ENCODE peak calls at places on chromosome 11, in ten cellular contexts. O is Peyer's patch, M is pancreas, S is lower leg skin, Q is heart left ventricle, R is dorsolateral prefrontal cortex, L is A549, C is AG04450, D is mucosa of descending colon, Z is sigmoid colon. G is an unnamed sample.

GRCh38 chr11:72354356-72355115 is 79.8 kb downstream of the CLPB start:
- DNase-seq in R (no peak), L (peak), Z (no peak), O (no peak), M (no peak), Q (no peak), D (no peak), S (no peak), C (no peak), G (no peak)

GRCh38 chr11:12137938-12138731 is 27.7 kb downstream of the MICAL2 start:
- DNase-seq in S (no peak), C (peak), L (no peak), M (no peak), Z (peak), D (no peak), Q (no peak), O (no peak), R (peak), G (peak)

GRCh38 chr11:103499710-103500340 is 390.6 kb downstream of the DYNC2H1 start:
- DNase-seq in Q (no peak), L (no peak), M (no peak), O (no peak), D (no peak), S (no peak), C (no peak), Z (no peak), R (no peak), G (peak)

GRCh38 chr11:2211113-2211971 is 39.7 kb upstream of the TH start:
- DNase-seq in S (peak), R (no peak), L (no peak), Q (peak), D (peak), O (peak), Z (peak), M (peak), C (no peak), G (no peak)

GRCh38 chr11:15143855-15144254 is 29.1 kb downstream of the INSC start:
- DNase-seq in Q (no peak), L (no peak), R (no peak), Z (no peak), M (no peak), S (no peak), C (no peak), D (no peak), O (no peak), G (no peak)

GRCh38 chr11:46381836-46382643 is 571 bp downstream of the MDK start:
- DNase-seq in O (peak), Z (peak), M (no peak), S (no peak), C (no peak), Q (no peak), D (no peak), L (no peak), R (no peak), G (no peak)

GRCh38 chr11:86408845-86409244 is 34.2 kb downstream of the CCDC81 start:
- DNase-seq in D (no peak), Z (no peak), L (peak), Q (no peak), R (no peak), C (no peak), M (no peak), S (no peak), O (no peak), G (peak)

GRCh38 chr11:74460065-74460464 is 7.3 kb downstream of the KCNE3 start:
- DNase-seq in Q (no peak), R (no peak), Z (no peak), M (no peak), L (no peak), C (no peak), O (no peak), S (no peak), D (no peak), G (no peak)

GRCh38 chr11:71183878-71184277 is 68.5 kb downstream of the SHANK2 start:
- DNase-seq in R (no peak), Z (peak), S (peak), C (no peak), O (no peak), M (no peak), D (no peak), Q (no peak), L (no peak), G (no peak)

GRCh38 chr11:68429661-68430060 is 30.9 kb upstream of the PPP6R3 start:
- DNase-seq in Z (no peak), D (no peak), R (no peak), Q (no peak), C (no peak), M (no peak), O (no peak), S (no peak), L (no peak), G (no peak)

GRCh38 chr11:78138694-78139421 is 568 bp downstream of the ALG8 start:
- DNase-seq in S (peak), Q (no peak), L (peak), D (no peak), R (no peak), C (no peak), O (no peak), Z (no peak), M (no peak), G (peak)

GRCh38 chr11:132586801-132587200 is 945.5 kb downstream of the OPCML start:
- DNase-seq in Z (no peak), O (no peak), L (no peak), D (no peak), R (no peak), M (no peak), S (no peak), Q (no peak), C (peak), G (peak)

GRCh38 chr11:63882555-63883242 is 34.3 kb downstream of the RCOR2 start:
- DNase-seq in R (peak), D (no peak), C (no peak), M (peak), O (no peak), L (no peak), Q (peak), S (no peak), Z (no peak), G (no peak)

GRCh38 chr11:44506375-44507016 is 59.0 kb upstream of the CD82 start:
- DNase-seq in S (no peak), Z (peak), C (no peak), R (no peak), D (no peak), M (no peak), O (no peak), L (no peak), Q (no peak), G (peak)

GRCh38 chr11:75270896-75271415 is 30.4 kb downstream of the TPBGL start:
- DNase-seq in Z (peak), C (no peak), S (peak), Q (no peak), L (peak), M (no peak), D (no peak), O (no peak), R (no peak), G (peak)

GRCh38 chr11:33125611-33126010 is 35.7 kb downstream of the CSTF3 start:
- DNase-seq in D (no peak), S (no peak), C (no peak), O (no peak), R (no peak), M (no peak), Z (no peak), L (no peak), Q (no peak), G (no peak)

GRCh38 chr11:122592641-122593040 is 62.9 kb upstream of the UBASH3B start:
- DNase-seq in C (no peak), R (no peak), Q (no peak), Z (no peak), L (no peak), S (no peak), M (peak), O (no peak), D (no peak), G (no peak)

GRCh38 chr11:114296190-114296978 is at the start of gene NNMT:
- DNase-seq in L (no peak), C (peak), Z (peak), O (no peak), D (peak), M (peak), S (peak), R (peak), Q (peak), G (peak)

GRCh38 chr11:68550485-68550817 is 89.9 kb downstream of the PPP6R3 start:
- DNase-seq in L (no peak), O (no peak), C (no peak), Z (no peak), Q (peak), M (no peak), D (no peak), S (no peak), R (no peak), G (no peak)

GRCh38 chr11:36750349-36750748 is 152.3 kb upstream of the RAG2 start:
- DNase-seq in Z (no peak), O (no peak), C (no peak), D (no peak), L (no peak), S (no peak), R (no peak), Q (no peak), M (no peak), G (no peak)

GRCh38 chr11:21465203-21465602 is 727.7 kb upstream of the ANO5 start:
- DNase-seq in S (no peak), C (no peak), Q (no peak), R (no peak), D (no peak), Z (no peak), L (no peak), M (no peak), O (no peak), G (no peak)
- TF ChIP-seq CTCF in S (no peak), C (no peak), Q (no peak), R (no peak), D (no peak), Z (no peak), L (no peak), M (no peak), O (no peak), G (no peak)

GRCh38 chr11:93736129-93736528 is 5.2 kb downstream of the TAF1D start:
- DNase-seq in L (no peak), O (no peak), D (no peak), C (no peak), Q (no peak), M (no peak), S (no peak), Z (no peak), R (no peak), G (no peak)
- H3K4me3 ChIP-seq in L (peak), O (no peak), D (no peak), C (no peak), Q (no peak), M (no peak), S (no peak), Z (no peak), R (no peak), G (no peak)

DNA sequence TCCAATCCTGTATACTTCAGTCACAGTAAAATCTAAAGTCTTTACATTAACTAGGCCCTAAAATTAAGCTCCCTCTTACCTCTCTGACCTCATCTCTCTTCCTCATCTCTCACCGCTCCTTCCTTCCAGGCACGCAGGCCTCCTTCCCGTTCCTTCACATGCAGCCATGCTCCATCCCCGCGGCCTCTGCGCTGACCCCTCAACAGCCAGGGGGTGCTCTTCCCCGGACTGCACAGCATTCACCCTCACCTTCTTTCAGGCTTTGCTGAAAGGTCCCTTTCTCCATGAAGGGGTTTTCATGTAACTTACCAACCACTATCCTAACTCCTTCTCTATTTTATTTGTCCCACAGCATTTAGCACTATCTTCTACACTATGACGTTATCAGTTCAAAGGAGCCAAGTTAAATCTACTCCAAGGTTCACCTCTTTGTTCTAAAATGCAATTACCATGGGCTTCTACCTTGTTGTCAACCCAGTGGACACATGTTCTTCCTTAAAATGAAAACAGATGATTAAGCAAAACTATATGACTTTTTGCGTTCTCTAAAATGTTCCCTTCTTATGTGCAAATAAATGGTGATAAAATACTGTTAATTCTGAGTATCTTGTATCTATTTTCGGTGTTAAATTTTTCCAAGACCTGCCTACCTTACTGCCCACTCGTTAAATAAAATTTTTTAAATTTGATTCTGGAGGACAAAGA is 57.8 kb upstream of the APOA1 start:
- DNase-seq in R (no peak), M (no peak), O (no peak), Q (peak), S (peak), L (no peak), C (no peak), D (no peak), Z (peak), G (peak)
- TF ChIP-seq CTCF in R (peak), M (no peak), O (peak), Q (peak), S (no peak), L (no peak), C (peak), D (no peak), Z (peak), G (peak)

DNA sequence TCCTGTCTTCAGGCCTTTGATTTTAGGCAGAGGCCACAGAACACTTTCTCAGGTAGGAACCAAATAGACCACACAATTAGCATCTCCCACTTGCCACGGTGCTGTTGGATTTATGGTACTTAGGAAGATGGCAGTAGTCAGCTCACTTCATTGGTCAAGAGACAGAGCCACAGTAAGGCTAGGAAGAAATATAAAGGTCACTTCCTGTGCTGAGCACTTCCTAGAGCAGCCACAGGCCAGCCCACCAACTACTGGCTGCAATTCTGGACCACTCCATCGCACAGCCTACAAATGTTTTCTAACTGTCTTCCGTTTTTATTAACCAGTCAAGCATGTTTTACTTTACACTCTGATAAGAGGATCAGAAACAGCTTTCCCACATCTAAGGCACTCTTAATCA is 54.8 kb downstream of the ABTB2 start:
- DNase-seq in D (no peak), Q (no peak), S (no peak), M (no peak), C (no peak), R (no peak), L (no peak), O (no peak), Z (no peak), G (no peak)
- H3K4me3 ChIP-seq in D (no peak), Q (no peak), S (no peak), M (no peak), C (no peak), R (no peak), L (no peak), O (no peak), Z (no peak), G (no peak)

GRCh38 chr11:81496566-81496965 is 1237.1 kb downstream of the FAM181B start:
- DNase-seq in M (no peak), C (no peak), Q (no peak), L (no peak), Z (no peak), R (no peak), S (no peak), O (no peak), D (no peak), G (no peak)
- TF ChIP-seq CTCF in M (no peak), C (no peak), Q (no peak), L (no peak), Z (no peak), R (no peak), S (no peak), O (no peak), D (no peak), G (no peak)

DNA sequence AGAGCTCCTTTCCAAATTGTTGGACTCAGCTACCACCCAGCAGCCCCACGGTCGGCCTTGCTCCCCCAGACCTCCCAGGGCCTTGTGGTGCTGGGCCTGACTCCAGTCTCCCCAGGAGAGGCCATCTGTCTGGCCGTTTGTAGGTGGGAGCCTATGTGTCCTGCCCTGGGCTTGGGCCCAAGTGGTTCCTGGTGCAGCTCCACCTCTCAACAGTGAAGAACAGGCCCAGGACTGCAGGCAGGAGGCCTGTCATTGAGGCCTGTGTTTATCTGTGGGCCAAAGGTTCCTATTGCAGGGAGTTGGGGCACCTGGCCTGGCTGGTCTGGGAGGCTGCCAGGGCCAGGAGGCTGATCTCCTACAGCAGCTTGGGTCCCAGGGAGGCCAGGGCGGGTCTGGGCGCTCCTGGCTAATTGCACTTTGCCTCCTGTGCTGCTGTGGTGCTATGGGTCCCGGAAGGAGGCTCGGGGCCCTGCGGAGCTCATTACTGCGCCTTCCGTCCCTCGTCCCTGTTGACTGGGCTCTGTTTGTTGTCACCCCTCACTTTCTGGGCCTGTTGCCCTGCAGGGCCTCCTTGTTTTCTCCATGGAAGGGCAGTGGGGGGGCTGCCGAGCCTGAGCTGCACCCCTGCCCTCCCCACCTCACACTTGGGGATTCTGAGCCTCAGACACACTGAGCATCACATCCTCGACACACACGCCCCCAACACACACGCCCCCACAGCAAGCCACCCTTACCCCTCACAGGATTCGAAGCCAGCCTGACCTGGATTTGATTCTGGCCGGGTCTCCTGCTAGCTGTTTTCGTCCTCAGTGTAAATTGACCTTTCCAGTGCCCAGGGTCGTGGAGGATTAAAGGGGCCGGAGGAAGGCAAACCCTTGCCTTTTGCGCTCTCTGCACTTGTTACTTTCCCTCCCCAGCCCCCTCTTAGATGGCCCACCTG is 6.8 kb upstream of the OMP start:
- DNase-seq in Q (no peak), C (no peak), R (no peak), O (peak), S (no peak), M (peak), D (peak), L (no peak), Z (peak), G (no peak)
- H3K4me3 ChIP-seq in Q (no peak), C (no peak), R (no peak), O (no peak), S (no peak), M (no peak), D (no peak), L (no peak), Z (no peak), G (no peak)

DNA sequence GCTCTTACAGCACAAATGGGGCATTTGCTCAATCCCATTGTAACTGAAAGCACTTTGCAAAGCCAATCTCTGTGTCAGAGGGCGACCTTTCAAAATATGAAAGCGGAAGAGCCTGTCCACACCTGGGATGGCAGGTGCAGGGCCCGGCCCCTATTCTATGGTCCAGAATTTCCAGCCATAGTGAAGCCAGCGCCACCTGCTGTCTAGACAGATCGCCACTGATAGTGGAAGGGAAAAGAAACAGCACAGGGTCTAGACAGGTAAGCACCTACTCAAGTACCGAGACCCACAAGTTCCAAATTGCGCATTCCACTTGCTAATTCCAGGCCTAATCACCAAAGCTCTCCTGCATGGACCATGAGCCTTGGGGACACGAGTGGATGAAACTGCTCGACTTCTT is 141.4 kb downstream of the NTM start:
- DNase-seq in Q (no peak), S (no peak), D (no peak), R (peak), Z (no peak), C (no peak), O (no peak), L (no peak), M (peak), G (no peak)
- TF ChIP-seq CTCF in Q (peak), S (no peak), D (peak), R (peak), Z (peak), C (peak), O (peak), L (no peak), M (peak), G (peak)

DNA sequence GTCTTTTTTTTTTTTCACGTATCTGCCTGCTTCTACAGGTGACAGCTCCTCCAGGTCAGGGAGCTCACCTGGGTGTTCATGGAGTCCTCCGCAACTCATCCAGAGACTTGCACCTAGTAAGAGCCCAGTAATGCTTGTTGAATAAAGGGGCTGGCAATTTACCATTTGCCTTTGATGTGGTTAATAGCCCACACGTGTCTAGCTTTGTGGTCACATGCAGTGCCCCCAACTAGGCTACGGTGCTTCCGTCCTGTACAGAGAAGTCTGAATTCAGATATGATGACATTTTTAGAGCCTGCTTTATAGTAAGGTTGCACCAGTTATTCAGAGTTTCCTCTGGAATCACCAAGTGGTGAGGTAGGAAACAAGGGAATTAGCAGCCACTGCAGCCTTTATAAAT is 199.4 kb upstream of the MTMR2 start:
- DNase-seq in M (no peak), L (no peak), Q (no peak), R (no peak), Z (no peak), D (no peak), O (no peak), C (no peak), S (no peak), G (no peak)
- H3K4me3 ChIP-seq in M (no peak), L (no peak), Q (no peak), R (no peak), Z (no peak), D (no peak), O (no peak), C (no peak), S (no peak), G (no peak)